ENCODE peak calls at places on chromosomes 5 and 9, in five cellular contexts. F, H, S, N and W are unnamed samples.

GRCh38 chr9:91428431-91428830 is 4.8 kb upstream of the NFIL3 start:
- DNase-seq in F (no peak), H (no peak), N (peak), S (no peak), W (no peak)

GRCh38 chr9:25724424-25724823 is 46.2 kb upstream of the TUSC1 start:
- DNase-seq in S (no peak), F (no peak), N (no peak), H (peak), W (no peak)

GRCh38 chr5:135570453-135570764 is 8.4 kb downstream of the CXCL14 start:
- DNase-seq in N (no peak), H (no peak), S (no peak), F (no peak), W (no peak)

GRCh38 chr5:119330367-119331183 is 25.2 kb upstream of the TNFAIP8 start:
- DNase-seq in F (no peak), N (no peak), H (no peak), S (no peak), W (no peak)

GRCh38 chr5:172746725-172747124 is 24.3 kb downstream of the DUSP1 start:
- DNase-seq in F (no peak), H (no peak), N (no peak), S (no peak), W (no peak)

GRCh38 chr5:173907686-173908371 is 19.7 kb downstream of the CPEB4 start:
- DNase-seq in N (no peak), H (no peak), S (no peak), F (no peak), W (no peak)

GRCh38 chr5:67746103-67746502 is 469.5 kb upstream of the PIK3R1 start:
- DNase-seq in H (no peak), F (no peak), S (no peak), N (no peak), W (no peak)

GRCh38 chr5:77210091-77211012 is at the start of gene PDE8B:
- DNase-seq in N (no peak), S (no peak), F (no peak), H (no peak), W (peak)

GRCh38 chr5:123496892-123497291 is 15.1 kb upstream of the CSNK1G3 start:
- DNase-seq in F (no peak), H (no peak), S (no peak), N (no peak), W (no peak)

GRCh38 chr5:149818116-149818515 is 88.0 kb downstream of the PPARGC1B start:
- DNase-seq in S (no peak), F (no peak), H (no peak), N (no peak), W (no peak)

GRCh38 chr9:112247090-112247489 is 72.0 kb upstream of the SUSD1 start:
- DNase-seq in N (no peak), F (no peak), H (no peak), S (no peak), W (no peak)

GRCh38 chr9:88661759-88662158 is 126.8 kb downstream of the NXNL2 start:
- DNase-seq in F (no peak), N (no peak), S (no peak), H (peak), W (no peak)

GRCh38 chr9:70013598-70014196 is 30.0 kb upstream of the MAMDC2 start:
- DNase-seq in F (peak), H (no peak), S (no peak), N (no peak), W (no peak)

GRCh38 chr9:12708562-12709298 is 15.5 kb downstream of the TYRP1 start:
- DNase-seq in H (peak), F (peak), N (no peak), S (no peak), W (no peak)

GRCh38 chr5:172904643-172905345 is 54.4 kb upstream of the RPL26L1 start:
- DNase-seq in F (peak), H (no peak), N (peak), S (no peak), W (no peak)

GRCh38 chr5:96522635-96523355 is 89.7 kb upstream of the PCSK1 start:
- DNase-seq in F (no peak), H (no peak), S (no peak), N (no peak), W (no peak)

GRCh38 chr9:73151653-73152382 is at the start of gene ANXA1:
- DNase-seq in F (peak), N (peak), H (peak), S (no peak), W (no peak)

GRCh38 chr5:99020698-99021048 is 91.9 kb upstream of the CHD1 start:
- DNase-seq in H (no peak), F (no peak), S (no peak), N (no peak), W (no peak)

GRCh38 chr9:97474373-97474925 is 27.0 kb upstream of the TMOD1 start:
- DNase-seq in S (no peak), N (no peak), F (no peak), H (peak), W (no peak)

GRCh38 chr9:131013771-131014676 is 5.0 kb downstream of the LAMC3 start:
- DNase-seq in N (no peak), H (no peak), S (peak), F (no peak), W (no peak)

GRCh38 chr9:6199596-6199995 is 16.0 kb upstream of the IL33 start:
- DNase-seq in F (no peak), N (no peak), H (no peak), S (no peak), W (no peak)

GRCh38 chr9:112750111-112750766 is at the start of gene SNX30:
- DNase-seq in F (peak), H (peak), S (peak), N (peak), W (peak)

GRCh38 chr5:180633283-180634177 is 15.9 kb downstream of the FLT4 start:
- DNase-seq in S (peak), N (no peak), F (no peak), H (no peak), W (no peak)

GRCh38 chr9:108297025-108297424 is 558.8 kb downstream of the ACTL7B start:
- DNase-seq in N (peak), S (no peak), F (no peak), H (no peak), W (no peak)

GRCh38 chr5:80540691-80541090 is 29.4 kb downstream of the ANKRD34B start:
- DNase-seq in S (no peak), F (no peak), H (no peak), N (no peak), W (no peak)

GRCh38 chr9:14027114-14027812 is 286.7 kb downstream of the NFIB start:
- DNase-seq in H (no peak), F (peak), S (no peak), N (no peak), W (no peak)

GRCh38 chr9:27125936-27126335 is 16.9 kb downstream of the TEK start:
- DNase-seq in H (no peak), N (no peak), F (no peak), S (no peak), W (no peak)

GRCh38 chr5:140633081-140633471 is at the start of gene CD14:
- DNase-seq in N (peak), S (peak), F (peak), H (peak), W (peak)

DNA sequence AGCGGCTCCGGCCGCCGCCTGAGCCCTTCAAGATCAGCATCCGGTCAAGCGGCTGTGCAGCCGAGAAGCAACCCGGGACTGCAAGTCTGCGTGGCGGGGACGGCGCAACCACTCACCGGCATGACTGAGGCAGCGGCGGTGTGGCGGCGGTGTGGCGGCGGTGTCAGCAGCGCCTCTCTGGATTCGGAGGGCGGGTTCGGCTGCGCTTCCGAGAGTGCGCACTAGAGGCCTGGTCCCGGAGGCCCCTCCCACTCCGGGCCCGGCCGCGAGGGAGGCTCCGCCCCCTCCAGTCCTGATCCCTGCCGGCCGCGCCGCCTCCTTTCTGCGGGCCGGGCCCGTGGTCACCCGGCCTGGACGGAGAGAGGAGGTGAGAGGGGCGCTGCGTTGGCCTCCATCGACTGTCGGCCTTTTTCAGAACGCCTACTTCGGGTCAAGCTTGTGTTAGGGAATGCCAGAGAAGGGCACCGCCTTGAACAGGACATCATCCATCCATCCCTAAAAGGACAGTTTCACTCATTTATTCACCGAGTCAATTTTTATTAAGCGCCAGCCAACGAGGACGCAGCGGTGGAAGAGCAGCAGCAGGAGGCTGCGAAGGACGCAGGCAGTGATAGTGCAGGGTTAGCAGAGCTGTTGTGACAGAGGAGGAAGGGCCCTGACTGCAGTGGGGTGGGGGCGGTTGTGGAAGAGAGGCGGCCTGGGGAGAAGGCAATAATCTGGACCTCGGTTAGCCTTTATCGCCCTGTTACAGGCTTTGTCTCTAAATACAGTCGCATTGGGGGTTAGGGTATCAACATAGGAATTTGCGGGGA is at the start of gene ATOX1:
- DNase-seq in F (peak), S (peak), H (peak), N (peak), W (peak)
- TF ChIP-seq CTCF in F (no peak), S (peak), H (peak), N (no peak), W (no peak)

GRCh38 chr5:74035521-74035937 is 409.5 kb downstream of the ARHGEF28 start:
- DNase-seq in F (peak), H (peak), S (no peak), N (peak), W (peak)
- TF ChIP-seq CTCF in F (peak), H (peak), S (peak), N (no peak), W (peak)

DNA sequence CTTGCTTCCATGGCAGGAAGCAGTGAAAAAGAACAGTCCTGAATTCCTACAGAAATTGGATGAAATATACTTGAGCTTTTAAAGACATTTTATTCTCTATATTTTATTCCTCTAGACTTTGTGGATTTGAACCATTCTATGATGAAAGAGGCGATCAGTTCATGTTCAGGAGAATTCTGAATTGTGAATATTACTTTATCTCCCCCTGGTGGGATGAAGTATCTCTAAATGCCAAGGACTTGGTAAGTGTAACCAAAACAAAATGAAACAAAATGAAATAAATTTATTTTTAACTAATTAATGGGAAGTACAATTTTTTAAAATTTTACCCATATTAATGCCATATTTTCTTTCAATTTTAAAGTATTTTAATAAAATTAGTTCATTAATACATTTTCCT is 34.1 kb downstream of the STARD4 start:
- DNase-seq in N (no peak), F (no peak), H (no peak), S (no peak), W (no peak)
- TF ChIP-seq CTCF in N (no peak), F (no peak), H (peak), S (no peak), W (no peak)

GRCh38 chr5:14038341-14038959 is 94.0 kb upstream of the DNAH5 start:
- DNase-seq in H (peak), N (no peak), F (peak), S (no peak), W (no peak)

GRCh38 chr5:14039576-14039975 is 95.1 kb upstream of the DNAH5 start:
- DNase-seq in F (peak), N (no peak), S (no peak), H (peak), W (no peak)

GRCh38 chr5:14039063-14039462 is 94.6 kb upstream of the DNAH5 start:
- DNase-seq in S (no peak), F (peak), N (no peak), H (peak), W (no peak)

GRCh38 chr5:14040542-14040941 is 96.1 kb upstream of the DNAH5 start:
- DNase-seq in N (no peak), F (no peak), H (no peak), S (no peak), W (no peak)

DNA sequence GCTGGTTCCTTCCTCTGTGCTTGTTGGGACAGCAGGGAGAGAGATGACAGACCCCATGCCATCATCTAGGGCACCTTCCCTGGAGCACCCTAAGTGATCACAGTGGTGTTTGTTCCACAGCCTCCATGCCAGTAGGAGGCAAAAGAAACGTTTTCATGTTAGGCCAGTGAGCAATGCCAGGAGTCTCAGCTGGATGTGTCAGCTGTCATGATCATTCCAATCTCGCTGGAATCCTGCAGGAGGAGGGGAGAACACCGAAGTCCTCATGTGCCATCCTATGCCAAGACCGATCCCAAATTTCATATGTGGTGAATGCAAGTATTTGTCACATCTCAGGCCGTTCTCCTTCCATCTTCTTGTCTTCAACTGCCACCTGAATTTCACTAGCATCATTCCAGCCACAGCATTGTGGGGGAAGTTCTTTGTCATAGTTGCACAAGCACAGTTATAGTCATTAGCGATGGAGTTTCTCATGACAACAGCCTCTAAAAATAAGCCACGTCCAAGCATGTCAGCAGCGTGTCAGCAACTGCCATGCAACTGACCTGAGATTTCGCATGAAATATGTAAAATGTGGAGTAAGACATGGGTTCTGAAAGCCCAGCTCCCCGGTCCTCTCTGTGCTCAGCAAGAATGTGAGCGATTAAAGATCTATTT is 97.2 kb upstream of the DNAH5 start:
- DNase-seq in F (no peak), N (no peak), H (no peak), S (no peak), W (no peak)
- TF ChIP-seq CTCF in F (no peak), N (no peak), H (no peak), S (no peak), W (no peak)

GRCh38 chr9:127828262-127829031 is 25.8 kb downstream of the FPGS start:
- DNase-seq in F (no peak), S (peak), H (peak), N (no peak), W (no peak)
- TF ChIP-seq CTCF in F (no peak), S (no peak), H (no peak), N (no peak), W (no peak)

DNA sequence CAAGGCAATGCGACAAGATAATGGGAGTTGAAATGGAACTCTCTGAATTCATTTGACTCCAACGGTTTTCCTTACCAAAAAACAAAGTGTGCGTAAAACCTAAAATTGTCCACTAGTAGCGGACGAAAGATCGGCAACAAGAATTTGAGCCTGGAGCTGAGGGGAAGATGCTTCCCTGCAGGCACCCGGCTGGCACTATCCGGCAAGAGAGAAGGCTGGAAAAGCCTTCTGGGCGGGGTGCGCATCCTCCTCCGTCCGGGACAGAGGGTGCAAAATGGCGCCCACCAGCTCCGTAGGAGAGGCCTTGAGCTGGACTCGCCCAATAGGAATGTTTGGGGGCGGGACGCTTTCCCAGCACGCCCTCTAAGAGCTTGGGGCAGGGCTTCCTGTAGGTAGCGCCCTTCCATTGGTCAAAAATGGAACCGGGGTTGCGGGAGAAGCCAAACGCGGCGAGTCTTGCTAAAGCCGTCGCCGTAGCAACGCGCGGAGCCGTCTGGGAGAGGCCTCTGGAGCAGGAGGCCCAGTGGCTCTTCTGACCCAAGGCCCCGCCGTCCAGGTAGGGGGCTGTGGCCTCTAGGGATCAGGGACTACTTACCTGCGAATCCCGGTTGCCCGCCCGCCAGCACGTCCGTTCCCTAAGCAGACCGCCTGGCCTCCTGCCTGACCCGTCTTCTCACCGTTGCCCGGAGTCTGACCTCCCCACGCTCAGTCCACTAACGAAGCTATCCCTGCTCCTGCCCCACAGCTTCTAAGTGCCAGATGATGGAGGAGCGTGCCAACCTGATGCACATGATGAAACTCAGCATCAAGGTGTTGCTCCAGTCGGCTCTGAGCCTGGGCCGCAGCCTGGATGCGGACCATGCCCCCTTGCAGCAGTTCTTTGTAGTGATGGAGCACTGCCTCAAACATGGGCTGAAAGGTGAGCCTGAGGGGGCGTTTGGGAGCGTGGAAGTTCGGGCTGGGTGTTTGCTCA is 9.2 kb downstream of the RUFY1 start:
- DNase-seq in H (peak), F (peak), S (peak), N (peak), W (peak)
- TF ChIP-seq CTCF in H (no peak), F (no peak), S (no peak), N (no peak), W (no peak)

GRCh38 chr9:22216730-22217160 is 207.6 kb upstream of the CDKN2B start:
- DNase-seq in N (no peak), S (no peak), F (no peak), H (peak), W (no peak)
- TF ChIP-seq CTCF in N (no peak), S (no peak), F (no peak), H (peak), W (no peak)

GRCh38 chr5:168291961-168292782 is 727 bp downstream of the WWC1 start:
- DNase-seq in S (no peak), H (no peak), N (no peak), F (no peak), W (no peak)

GRCh38 chr5:168296687-168297086 is 5.2 kb downstream of the WWC1 start:
- DNase-seq in H (no peak), N (no peak), S (no peak), F (no peak), W (no peak)

GRCh38 chr5:168298949-168299348 is 7.5 kb downstream of the WWC1 start:
- DNase-seq in N (no peak), S (no peak), H (no peak), F (no peak), W (no peak)

GRCh38 chr5:168292783-168293696 is 1.6 kb downstream of the WWC1 start:
- DNase-seq in S (no peak), H (no peak), F (no peak), N (no peak), W (no peak)

GRCh38 chr5:168295574-168296201 is 4.2 kb downstream of the WWC1 start:
- DNase-seq in F (peak), S (no peak), N (no peak), H (peak), W (no peak)
- TF ChIP-seq CTCF in F (peak), S (no peak), N (no peak), H (peak), W (no peak)

DNA sequence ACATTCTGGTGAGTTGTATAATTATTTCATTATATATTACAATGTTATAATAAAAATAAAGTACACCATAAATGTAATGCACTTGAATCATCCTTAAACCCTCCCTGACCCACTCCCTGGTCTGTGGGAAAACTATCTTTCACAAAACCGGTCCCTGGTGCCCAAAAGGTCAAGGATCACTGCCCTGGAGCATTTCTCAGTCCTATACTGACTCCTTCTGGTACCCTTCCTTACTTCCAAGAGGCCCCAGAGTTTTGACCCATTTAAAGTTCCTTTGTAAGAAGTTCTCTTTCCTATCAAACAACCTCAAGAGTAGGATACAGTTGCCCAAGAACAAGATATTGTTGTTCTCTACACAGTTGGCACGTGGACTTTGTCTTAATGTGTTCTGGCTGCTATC is 88.9 kb upstream of the TRPM3 start:
- DNase-seq in F (no peak), N (no peak), S (no peak), H (no peak), W (no peak)
- TF ChIP-seq CTCF in F (no peak), N (no peak), S (no peak), H (no peak), W (no peak)